ENCODE peak calls at places on chromosomes 6 and 20, in six cellular contexts. X, C, J, T, I and O are unnamed samples.

GRCh38 chr20:37598101-37598530 is 70.4 kb upstream of the BLCAP start:
- DNase-seq in X (no peak), C (no peak), J (no peak), T (no peak), I (no peak), O (no peak)

GRCh38 chr20:18856873-18857272 is 43.3 kb downstream of the SCP2D1 start:
- DNase-seq in X (no peak), C (no peak), J (no peak), T (no peak), I (no peak), O (no peak)

GRCh38 chr20:10671850-10672578 is 1.8 kb downstream of the JAG1 start:
- DNase-seq in X (peak; percentile 62), C (peak; percentile 79), J (peak; percentile 82), T (no peak), I (peak; percentile 48), O (peak; percentile 54)

GRCh38 chr6:44676826-44677433 is 289.4 kb downstream of the CDC5L start:
- DNase-seq in X (no peak), C (peak; percentile 1), J (no peak), T (no peak), I (no peak), O (peak; percentile 28)

GRCh38 chr6:36949636-36950035 is 4.9 kb upstream of the PI16 start:
- DNase-seq in X (no peak), C (no peak), J (no peak), T (no peak), I (no peak), O (no peak)

GRCh38 chr20:33812673-33813462 is 1.7 kb downstream of the CHMP4B start:
- DNase-seq in X (no peak), C (no peak), J (no peak), T (no peak), I (no peak), O (no peak)

GRCh38 chr20:38216201-38216600 is 44.3 kb downstream of the KIAA1755 start:
- DNase-seq in X (no peak), C (no peak), J (no peak), T (no peak), I (no peak), O (no peak)

GRCh38 chr20:56202493-56203077 is 45.9 kb upstream of the MC3R start:
- DNase-seq in X (no peak), C (no peak), J (no peak), T (no peak), I (no peak), O (no peak)

GRCh38 chr6:21767891-21768659 is 174.5 kb downstream of the SOX4 start:
- DNase-seq in X (no peak), C (no peak), J (no peak), T (no peak), I (no peak), O (no peak)

GRCh38 chr6:169794317-169795055 is 43.1 kb downstream of the ERMARD start:
- DNase-seq in X (no peak), C (no peak), J (no peak), T (no peak), I (no peak), O (no peak)

GRCh38 chr6:126117251-126117650 is 130.9 kb downstream of the TRMT11 start:
- DNase-seq in X (no peak), C (no peak), J (no peak), T (no peak), I (no peak), O (no peak)

GRCh38 chr20:54172856-54173652 is 732 bp downstream of the CYP24A1 start:
- DNase-seq in X (no peak), C (no peak), J (no peak), T (no peak), I (no peak), O (no peak)

GRCh38 chr20:1874534-1875168 is 20.6 kb upstream of the SIRPA start:
- DNase-seq in X (no peak), C (no peak), J (no peak), T (no peak), I (no peak), O (no peak)

GRCh38 chr6:157263881-157264397 is 59.4 kb downstream of the TMEM242 start:
- DNase-seq in X (no peak), C (no peak), J (no peak), T (no peak), I (no peak), O (no peak)

GRCh38 chr6:18415671-18416340 is 28.7 kb downstream of the RNF144B start:
- DNase-seq in X (no peak), C (no peak), J (no peak), T (no peak), I (peak; percentile 60), O (no peak)

GRCh38 chr6:156351346-156351966 is 425.7 kb upstream of the ARID1B start:
- DNase-seq in X (no peak), C (no peak), J (no peak), T (no peak), I (no peak), O (no peak)

DNA sequence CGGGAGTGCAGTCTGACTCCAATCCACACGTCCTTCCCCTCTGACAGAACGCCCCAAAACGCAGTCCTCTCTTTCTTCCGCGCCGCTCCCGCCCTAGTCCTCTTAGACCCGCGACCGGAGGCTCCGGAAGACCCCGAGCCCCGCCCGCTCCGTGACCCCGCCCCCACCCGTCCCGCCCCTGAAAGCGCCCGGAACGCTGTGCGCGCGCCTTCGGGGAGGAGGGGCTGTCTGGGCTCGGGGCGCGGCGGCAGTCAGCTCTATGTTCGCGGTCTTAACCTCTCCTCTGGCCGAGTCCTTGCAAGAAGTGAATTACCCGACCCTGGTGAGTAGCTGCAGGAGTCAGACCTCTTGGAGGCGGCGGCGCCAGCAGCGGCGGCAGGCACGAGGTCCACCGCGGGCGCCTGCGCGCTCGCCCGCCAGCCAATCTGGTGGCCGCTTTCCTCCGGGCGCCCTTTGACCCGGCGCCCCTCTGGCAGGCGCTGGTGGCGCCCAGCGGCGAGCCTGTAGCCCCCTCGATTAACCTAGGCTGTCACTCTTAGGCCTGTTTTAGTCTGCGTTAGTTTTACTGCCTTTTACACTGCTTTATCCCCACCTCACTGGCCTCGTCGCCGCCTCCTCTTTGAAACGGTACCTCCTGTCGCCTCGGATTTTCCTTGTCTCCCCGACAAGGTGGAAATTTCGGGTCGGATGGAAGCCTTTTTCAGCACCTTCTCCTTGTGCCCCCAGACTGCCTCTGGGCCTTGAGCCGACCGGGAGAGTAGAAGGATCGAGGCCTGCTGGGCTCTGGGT is at the start of gene MANEA:
- DNase-seq in X (peak; percentile 68), C (peak; percentile 56), J (peak; percentile 88), T (peak; percentile 57), I (peak; percentile 67), O (peak; percentile 49)
- TF ChIP-seq POLR2A in X (peak; percentile 35), C (peak; percentile 34), J (peak; percentile 37), T (peak; percentile 70), I (peak; percentile 50), O (peak; percentile 48)

GRCh38 chr6:166341464-166341863 is 881 bp downstream of the SFT2D1 start:
- DNase-seq in X (no peak), C (no peak), J (no peak), T (no peak), I (no peak), O (no peak)

GRCh38 chr6:166341915-166342292 is 441 bp downstream of the SFT2D1 start:
- DNase-seq in X (no peak), C (no peak), J (no peak), T (no peak), I (no peak), O (no peak)

GRCh38 chr6:166344240-166344639 is 1.9 kb upstream of the SFT2D1 start:
- DNase-seq in X (no peak), C (no peak), J (no peak), T (no peak), I (no peak), O (no peak)

GRCh38 chr6:166343157-166343502 is 785 bp upstream of the SFT2D1 start:
- DNase-seq in X (no peak), C (no peak), J (no peak), T (no peak), I (no peak), O (no peak)

DNA sequence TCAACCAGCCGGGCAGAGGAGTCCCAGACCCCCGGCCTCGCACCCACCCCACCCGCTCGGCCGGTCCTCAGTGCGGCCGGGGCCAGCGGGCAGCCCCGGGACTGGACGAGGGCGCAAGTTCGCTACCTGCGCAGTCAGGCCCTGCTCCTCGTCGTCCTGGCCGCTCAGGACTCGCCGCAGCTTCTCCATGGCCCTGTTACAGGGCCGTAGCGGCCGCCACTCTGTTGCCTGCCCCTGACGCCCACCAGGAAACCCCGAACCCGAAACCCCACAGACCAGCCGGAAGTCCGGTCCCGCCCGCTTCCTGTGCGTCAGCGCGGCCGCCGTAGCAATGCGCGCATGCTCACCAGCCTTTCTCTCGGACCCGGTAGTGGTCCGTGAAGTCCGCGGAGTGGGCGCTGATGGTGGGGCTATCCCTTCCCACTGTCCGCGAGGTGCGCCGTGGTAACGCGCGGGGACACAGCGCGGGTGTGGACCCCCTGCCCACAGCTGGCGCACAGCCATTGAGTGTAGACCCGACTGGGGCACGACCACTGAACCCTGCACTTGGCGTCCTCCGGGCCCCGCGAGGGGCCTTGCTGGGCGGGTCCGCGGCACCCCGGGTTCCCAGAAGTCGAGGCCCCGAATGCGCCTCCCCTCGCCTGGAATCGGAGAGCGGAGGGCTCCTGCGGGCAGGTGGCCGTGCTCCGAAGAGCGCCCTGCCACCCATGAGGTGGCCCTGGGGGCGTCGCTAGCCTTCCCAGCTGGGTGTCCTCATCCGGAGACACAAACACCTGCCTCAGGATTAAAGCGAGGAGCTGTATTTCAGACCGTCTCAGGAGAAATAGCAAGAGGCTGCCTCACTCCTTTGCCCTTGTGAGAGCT is at the start of gene SFT2D1:
- DNase-seq in X (peak; percentile 78), C (peak; percentile 78), J (peak; percentile 87), T (peak; percentile 36), I (peak; percentile 65), O (peak; percentile 72)
- TF ChIP-seq POLR2A in X (peak; percentile 86), C (peak; percentile 79), J (peak; percentile 76), T (no peak), I (peak; percentile 86), O (peak; percentile 91)

GRCh38 chr6:80263603-80264002 is 157.1 kb downstream of the BCKDHB start:
- DNase-seq in X (no peak), C (no peak), J (no peak), T (no peak), I (no peak), O (no peak)
- TF ChIP-seq POLR2A in X (no peak), C (no peak), J (no peak), T (no peak), I (no peak), O (no peak)

GRCh38 chr6:33413200-33413599 is 2.4 kb downstream of the PHF1 start:
- DNase-seq in X (no peak), C (no peak), J (no peak), T (no peak), I (no peak), O (no peak)
- TF ChIP-seq POLR2A in X (no peak), C (no peak), J (no peak), T (no peak), I (no peak), O (no peak)

GRCh38 chr20:63733117-63733516 is 3.3 kb upstream of the LIME1 start:
- DNase-seq in X (no peak), C (no peak), J (no peak), T (no peak), I (no peak), O (no peak)

GRCh38 chr20:63735859-63736718 is at the start of gene LIME1:
- DNase-seq in X (no peak), C (no peak), J (peak; percentile 41), T (no peak), I (no peak), O (no peak)

GRCh38 chr20:63734946-63735858 is 1.3 kb upstream of the LIME1 start:
- DNase-seq in X (no peak), C (no peak), J (peak; percentile 42), T (no peak), I (no peak), O (no peak)

GRCh38 chr20:63733579-63734081 is 2.8 kb upstream of the LIME1 start:
- DNase-seq in X (no peak), C (no peak), J (no peak), T (no peak), I (no peak), O (no peak)

GRCh38 chr20:63734111-63734945 is 2.1 kb upstream of the LIME1 start:
- DNase-seq in X (no peak), C (no peak), J (no peak), T (no peak), I (no peak), O (no peak)
- TF ChIP-seq POLR2A in X (no peak), C (no peak), J (no peak), T (no peak), I (no peak), O (no peak)